ENCODE peak calls at places on chromosomes 4 and X, in eight cellular contexts. One of them, this sample, is unnamed.

GRCh38 chr4:1559896-1560650 is 124.0 kb downstream of the FAM53A start:
- DNase-seq in amygdala: no peak
- DNase-seq in activated T-cell treated with anti-CD3 and anti-CD28 coated beads, Interleukin-2, amount 50 U/mL, for 24 hours: no peak
- DNase-seq in cardiac fibroblast: no peak
- DNase-seq in heart left ventricle: no peak
- DNase-seq in tibial artery: no peak
- DNase-seq in PC-3: no peak
- DNase-seq in SK-N-SH: no peak
- DNase-seq in this sample: no peak

GRCh38 chr4:107164962-107165361 is 128.8 kb upstream of the DKK2 start:
- DNase-seq in amygdala: no peak
- DNase-seq in activated T-cell treated with anti-CD3 and anti-CD28 coated beads, Interleukin-2, amount 50 U/mL, for 24 hours: no peak
- DNase-seq in cardiac fibroblast: no peak
- DNase-seq in heart left ventricle: no peak
- DNase-seq in tibial artery: no peak
- DNase-seq in PC-3: no peak
- DNase-seq in SK-N-SH: no peak
- DNase-seq in this sample: no peak

GRCh38 chrX:6029014-6029413 is 199.7 kb downstream of the NLGN4X start:
- DNase-seq in amygdala: no peak
- DNase-seq in activated T-cell treated with anti-CD3 and anti-CD28 coated beads, Interleukin-2, amount 50 U/mL, for 24 hours: no peak
- DNase-seq in cardiac fibroblast: no peak
- DNase-seq in heart left ventricle: no peak
- DNase-seq in tibial artery: no peak
- DNase-seq in PC-3: no peak
- DNase-seq in SK-N-SH: no peak
- DNase-seq in this sample: no peak

GRCh38 chr4:139454111-139454600 is at the start of gene RAB33B:
- DNase-seq in amygdala: no peak
- DNase-seq in activated T-cell treated with anti-CD3 and anti-CD28 coated beads, Interleukin-2, amount 50 U/mL, for 24 hours: no peak
- DNase-seq in cardiac fibroblast: peak
- DNase-seq in heart left ventricle: no peak
- DNase-seq in tibial artery: peak
- DNase-seq in PC-3: no peak
- DNase-seq in SK-N-SH: no peak
- DNase-seq in this sample: no peak

GRCh38 chr4:137678796-137679195 is 146.5 kb upstream of the PCDH18 start:
- DNase-seq in amygdala: no peak
- DNase-seq in activated T-cell treated with anti-CD3 and anti-CD28 coated beads, Interleukin-2, amount 50 U/mL, for 24 hours: no peak
- DNase-seq in cardiac fibroblast: peak
- DNase-seq in heart left ventricle: no peak
- DNase-seq in tibial artery: no peak
- DNase-seq in PC-3: peak
- DNase-seq in SK-N-SH: no peak
- DNase-seq in this sample: no peak

GRCh38 chrX:126552313-126553022 is at the start of gene DCAF12L1:
- DNase-seq in amygdala: no peak
- DNase-seq in activated T-cell treated with anti-CD3 and anti-CD28 coated beads, Interleukin-2, amount 50 U/mL, for 24 hours: no peak
- DNase-seq in cardiac fibroblast: no peak
- DNase-seq in heart left ventricle: no peak
- DNase-seq in tibial artery: no peak
- DNase-seq in PC-3: no peak
- DNase-seq in SK-N-SH: no peak
- DNase-seq in this sample: no peak

GRCh38 chr4:8276358-8277240 is 7.0 kb downstream of the HTRA3 start:
- DNase-seq in amygdala: no peak
- DNase-seq in activated T-cell treated with anti-CD3 and anti-CD28 coated beads, Interleukin-2, amount 50 U/mL, for 24 hours: no peak
- DNase-seq in cardiac fibroblast: peak
- DNase-seq in heart left ventricle: peak
- DNase-seq in tibial artery: no peak
- DNase-seq in PC-3: peak
- DNase-seq in SK-N-SH: no peak
- DNase-seq in this sample: no peak

GRCh38 chr4:138939960-138940359 is 75.6 kb upstream of the NOCT start:
- DNase-seq in amygdala: no peak
- DNase-seq in activated T-cell treated with anti-CD3 and anti-CD28 coated beads, Interleukin-2, amount 50 U/mL, for 24 hours: no peak
- DNase-seq in cardiac fibroblast: no peak
- DNase-seq in heart left ventricle: no peak
- DNase-seq in tibial artery: no peak
- DNase-seq in PC-3: no peak
- DNase-seq in SK-N-SH: no peak
- DNase-seq in this sample: no peak

GRCh38 chr4:185792384-185793146 is 19.4 kb downstream of the SORBS2 start:
- DNase-seq in amygdala: no peak
- DNase-seq in activated T-cell treated with anti-CD3 and anti-CD28 coated beads, Interleukin-2, amount 50 U/mL, for 24 hours: no peak
- DNase-seq in cardiac fibroblast: peak
- DNase-seq in heart left ventricle: no peak
- DNase-seq in tibial artery: no peak
- DNase-seq in PC-3: peak
- DNase-seq in SK-N-SH: no peak
- DNase-seq in this sample: no peak

This sample was measured in activated naive CD8-positive, alpha-beta T cell treated with anti-CD3 and anti-CD28 coated beads, Interleukin-2, amount 10 ng/mL, durations not matched to agents 7 days and 5 days.